ENCODE peak calls at places on chromosome 18, in nine cellular contexts. F is kidney; A is body of pancreas; M is cardiac fibroblast; L is left ventricle myocardium inferior; I is CD4-positive, alpha-beta T cell; Q is ovary; Y is left lung; V is neural crest cell. E is an unnamed sample.

GRCh38 chr18:5515007-5515744 is 28.6 kb downstream of the EPB41L3 start:
- DNase-seq in L (no peak), I (no peak), A (no peak), F (no peak), Q (no peak), M (no peak), Y (no peak), V (no peak), E (no peak)

GRCh38 chr18:2330764-2331163 is 240.5 kb downstream of the METTL4 start:
- DNase-seq in Y (no peak), I (no peak), F (no peak), M (no peak), V (no peak), L (no peak), Q (no peak), A (no peak), E (no peak)

GRCh38 chr18:48994044-48994651 is 43.4 kb upstream of the SMAD7 start:
- DNase-seq in F (peak), V (no peak), I (no peak), L (no peak), Y (peak), A (no peak), M (peak), Q (no peak), E (no peak)

GRCh38 chr18:79545255-79545654 is 134.3 kb upstream of the CTDP1 start:
- DNase-seq in A (no peak), V (no peak), L (no peak), I (no peak), Y (peak), Q (no peak), F (peak), M (no peak), E (no peak)

GRCh38 chr18:11654736-11655604 is 34.1 kb upstream of the GNAL start:
- DNase-seq in I (peak), Y (peak), M (peak), F (no peak), Q (peak), V (peak), A (peak), L (peak), E (peak)

GRCh38 chr18:48766025-48766424 is 184.7 kb downstream of the SMAD7 start:
- DNase-seq in Q (no peak), I (no peak), L (no peak), F (no peak), Y (no peak), M (peak), A (no peak), V (no peak), E (no peak)

GRCh38 chr18:28065793-28066186 is 111.1 kb downstream of the CDH2 start:
- DNase-seq in V (no peak), A (no peak), M (peak), I (no peak), L (no peak), Y (no peak), Q (no peak), F (no peak), E (no peak)

GRCh38 chr18:49608366-49608747 is 46.5 kb downstream of the LIPG start:
- DNase-seq in I (no peak), Q (no peak), L (no peak), F (no peak), A (no peak), V (no peak), Y (no peak), M (no peak), E (no peak)

GRCh38 chr18:32920796-32921787 is 148.3 kb upstream of the KLHL14 start:
- DNase-seq in Y (no peak), A (no peak), L (no peak), I (no peak), M (peak), Q (no peak), F (no peak), V (no peak), E (no peak)

GRCh38 chr18:57853864-57854263 is 50.7 kb upstream of the ATP8B1 start:
- DNase-seq in F (no peak), L (no peak), Y (no peak), V (no peak), I (no peak), M (no peak), Q (no peak), A (no peak), E (no peak)

GRCh38 chr18:61414116-61414515 is 80.9 kb downstream of the CDH20 start:
- DNase-seq in I (no peak), L (no peak), M (no peak), F (no peak), Y (no peak), V (no peak), A (no peak), Q (no peak), E (no peak)

GRCh38 chr18:41754332-41754731 is 200.7 kb upstream of the PIK3C3 start:
- DNase-seq in A (no peak), F (no peak), M (no peak), Q (no peak), Y (no peak), I (no peak), L (no peak), V (no peak), E (no peak)

GRCh38 chr18:61322265-61322873 is 10.9 kb upstream of the CDH20 start:
- DNase-seq in A (peak), Q (no peak), L (peak), Y (no peak), I (no peak), M (peak), V (peak), F (no peak), E (peak)

GRCh38 chr18:23156134-23156533 is 20.8 kb downstream of the CABLES1 start:
- DNase-seq in A (no peak), Y (no peak), M (no peak), Q (no peak), F (no peak), L (no peak), V (no peak), I (no peak), E (no peak)

GRCh38 chr18:48609820-48610815 is 71.3 kb downstream of the CTIF start:
- DNase-seq in V (no peak), L (no peak), A (no peak), Y (no peak), M (no peak), I (no peak), F (peak), Q (no peak), E (no peak)

GRCh38 chr18:74310411-74310810 is 5.2 kb upstream of the C18orf63 start:
- DNase-seq in A (no peak), V (no peak), Y (no peak), F (no peak), Q (no peak), L (no peak), I (no peak), M (peak), E (no peak)

GRCh38 chr18:74493689-74494088 is 2.5 kb upstream of the CNDP2 start:
- DNase-seq in M (peak), L (no peak), Y (no peak), F (no peak), Q (no peak), V (no peak), A (peak), I (peak), E (no peak)

GRCh38 chr18:48705531-48705930 is 166.7 kb downstream of the CTIF start:
- DNase-seq in M (no peak), A (no peak), I (no peak), Q (no peak), L (no peak), V (no peak), F (no peak), Y (no peak), E (no peak)

GRCh38 chr18:37524546-37525301 is 40.9 kb downstream of the CELF4 start:
- DNase-seq in Y (no peak), V (peak), A (no peak), L (no peak), M (no peak), Q (no peak), I (no peak), F (no peak), E (peak)

GRCh38 chr18:73924316-73924715 is 223.3 kb downstream of the FBXO15 start:
- DNase-seq in Q (no peak), L (no peak), V (no peak), A (no peak), I (no peak), M (no peak), Y (no peak), F (no peak), E (no peak)

GRCh38 chr18:10471574-10471973 is 17.1 kb downstream of the APCDD1 start:
- DNase-seq in Y (no peak), F (no peak), I (no peak), L (no peak), V (no peak), Q (no peak), A (no peak), M (no peak), E (no peak)

GRCh38 chr18:48410095-48410920 is 1.1 kb upstream of the ZBTB7C start:
- DNase-seq in V (peak), F (peak), I (peak), M (peak), A (peak), Q (peak), Y (peak), L (peak), E (peak)

GRCh38 chr18:55405655-55406373 is 182.2 kb downstream of the TCF4 start:
- DNase-seq in Y (peak), L (peak), A (peak), I (no peak), Q (peak), M (peak), V (no peak), F (no peak), E (no peak)

GRCh38 chr18:5415035-5415434 is 119.5 kb upstream of the ZBTB14 start:
- DNase-seq in I (no peak), A (no peak), F (no peak), Q (no peak), Y (no peak), L (no peak), V (no peak), M (no peak), E (no peak)

GRCh38 chr18:22322251-22322691 is 95.4 kb downstream of the CTAGE1 start:
- DNase-seq in V (no peak), I (no peak), Y (no peak), Q (peak), A (no peak), L (peak), M (peak), F (no peak), E (no peak)

GRCh38 chr18:3086865-3087264 is 73.9 kb upstream of the LPIN2 start:
- DNase-seq in Y (no peak), F (no peak), I (no peak), Q (no peak), V (no peak), M (no peak), L (no peak), A (no peak), E (no peak)

GRCh38 chr18:3257627-3258120 is 4.3 kb upstream of the MYL12B start:
- DNase-seq in M (no peak), A (no peak), L (no peak), I (no peak), Q (no peak), Y (no peak), F (no peak), V (no peak), E (no peak)

GRCh38 chr18:55706893-55707292 is 118.9 kb upstream of the TCF4 start:
- DNase-seq in Y (no peak), F (no peak), L (no peak), M (peak), I (no peak), A (no peak), Q (no peak), V (no peak), E (no peak)

GRCh38 chr18:78868330-78869316 is 111.0 kb upstream of the SALL3 start:
- DNase-seq in I (no peak), V (no peak), Y (no peak), M (no peak), A (no peak), L (no peak), F (no peak), Q (no peak), E (no peak)

GRCh38 chr18:25896178-25896780 is 194.1 kb downstream of the SS18 start:
- DNase-seq in M (peak), F (no peak), I (no peak), Y (no peak), V (peak), L (no peak), Q (peak), A (no peak), E (no peak)

GRCh38 chr18:8341481-8342230 is 267.6 kb upstream of the RAB12 start:
- DNase-seq in Q (no peak), I (no peak), M (peak), A (peak), L (no peak), Y (no peak), V (no peak), F (no peak), E (no peak)

GRCh38 chr18:74982946-74983635 is 225.8 kb downstream of the PTGR3 start:
- DNase-seq in I (no peak), Y (no peak), Q (no peak), L (no peak), V (no peak), A (no peak), F (no peak), M (no peak), E (no peak)

GRCh38 chr18:62361288-62361687 is 36.2 kb downstream of the TNFRSF11A start:
- DNase-seq in F (no peak), I (no peak), Y (no peak), V (no peak), L (no peak), A (no peak), Q (no peak), M (no peak), E (no peak)

GRCh38 chr18:58314284-58314683 is 270.3 kb downstream of the NEDD4L start:
- DNase-seq in M (peak), I (no peak), Y (peak), Q (peak), V (no peak), A (peak), L (no peak), F (no peak), E (no peak)

GRCh38 chr18:57705861-57706590 is 84.4 kb upstream of the NARS1 start:
- DNase-seq in V (no peak), Q (no peak), A (no peak), I (no peak), L (no peak), F (no peak), Y (no peak), M (no peak), E (no peak)

GRCh38 chr18:9365406-9365805 is 30.8 kb downstream of the TWSG1 start:
- DNase-seq in L (no peak), V (no peak), A (no peak), Q (no peak), M (peak), I (no peak), Y (no peak), F (no peak), E (no peak)

GRCh38 chr18:9361191-9361590 is 26.6 kb downstream of the TWSG1 start:
- DNase-seq in L (no peak), M (no peak), Q (no peak), A (no peak), F (no peak), V (no peak), Y (no peak), I (no peak), E (no peak)

GRCh38 chr18:9364242-9364641 is 29.7 kb downstream of the TWSG1 start:
- DNase-seq in L (no peak), V (no peak), Y (no peak), M (no peak), A (no peak), I (no peak), F (no peak), Q (no peak), E (no peak)

GRCh38 chr18:9362869-9363268 is 28.3 kb downstream of the TWSG1 start:
- DNase-seq in F (no peak), A (no peak), Y (no peak), L (no peak), M (no peak), Q (no peak), V (no peak), I (no peak), E (no peak)

GRCh38 chr18:9366126-9366714 is 31.6 kb downstream of the TWSG1 start:
- DNase-seq in I (no peak), Q (no peak), V (peak), M (peak), A (peak), Y (no peak), F (no peak), L (no peak), E (peak)
- TF ChIP-seq CTCF in I (no peak), Q (no peak), V (no peak), M (peak), A (peak), Y (no peak), F (peak), L (peak), E (peak)

DNA sequence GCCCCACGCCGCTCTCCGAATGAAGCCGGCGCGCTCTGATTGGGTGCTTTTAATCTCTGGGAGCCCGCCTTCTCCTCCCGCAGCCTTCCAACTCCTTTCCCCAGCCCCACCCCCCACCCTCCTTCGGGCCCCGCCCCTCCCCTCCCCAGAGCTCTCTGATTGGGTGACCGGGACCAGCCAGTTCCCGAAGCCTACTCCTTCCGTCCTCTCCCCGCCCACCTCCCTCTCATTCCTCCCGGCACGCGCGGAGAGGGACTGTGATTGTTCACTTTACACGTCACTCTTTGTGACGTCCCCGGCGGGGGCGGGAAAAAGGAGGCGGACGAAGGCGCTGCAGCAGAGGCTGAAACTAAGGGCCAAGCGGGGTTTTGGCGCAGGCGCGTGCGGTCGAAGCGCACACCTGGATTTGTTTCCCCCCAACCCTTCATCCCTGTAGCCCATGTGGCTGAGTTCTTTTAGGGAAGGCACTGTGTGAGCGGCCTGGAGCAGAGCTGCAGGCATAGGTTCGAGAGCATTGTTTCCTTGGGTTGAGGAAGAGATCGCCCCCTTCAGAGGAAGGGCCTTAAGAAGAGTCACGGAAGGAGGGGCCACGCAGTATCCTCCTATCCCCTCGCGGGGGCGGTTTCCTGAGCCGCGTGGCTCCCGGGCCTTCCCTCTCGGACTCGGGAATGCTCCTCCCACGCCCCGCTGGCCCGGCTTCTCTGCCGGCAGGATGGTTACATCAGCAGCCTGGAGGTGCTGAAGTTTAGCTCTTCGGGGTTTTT is at the start of gene MEX3C:
- DNase-seq in L (peak), I (peak), F (peak), Q (peak), Y (peak), A (peak), M (peak), V (peak), E (peak)
- TF ChIP-seq CTCF in L (peak), I (peak), F (peak), Q (peak), Y (no peak), A (peak), M (no peak), V (peak), E (peak)

DNA sequence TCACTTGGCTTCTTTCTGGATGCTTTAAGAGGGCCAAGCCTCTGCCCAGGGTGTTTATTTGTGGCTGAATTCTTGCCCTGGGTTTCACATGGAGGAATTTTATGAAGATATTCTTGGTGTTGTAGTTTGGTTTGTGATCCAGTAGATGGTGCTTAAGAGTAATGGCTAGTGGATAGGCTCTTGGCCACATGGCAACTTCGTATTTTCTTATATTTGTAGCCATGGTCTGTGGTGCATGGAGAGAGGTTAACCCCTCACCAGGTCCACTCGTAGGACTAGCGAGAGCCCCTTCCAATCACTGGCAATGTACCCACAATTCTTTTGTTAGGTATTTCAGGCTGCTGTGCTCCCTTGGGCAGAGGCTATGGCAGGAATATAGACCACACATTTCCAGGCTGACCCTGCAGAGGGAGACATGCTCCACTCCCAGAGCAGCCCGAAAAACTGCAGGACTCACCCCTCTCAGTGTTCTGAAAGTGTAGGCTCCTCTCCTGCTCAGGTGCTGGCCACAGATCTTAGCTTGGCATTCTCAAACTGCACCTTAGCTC is 582.1 kb upstream of the SETBP1 start:
- DNase-seq in I (no peak), A (no peak), Q (no peak), Y (no peak), F (no peak), V (no peak), L (no peak), M (peak), E (no peak)
- TF ChIP-seq CTCF in I (no peak), A (no peak), Q (no peak), Y (no peak), F (peak), V (peak), L (peak), M (peak), E (peak)

DNA sequence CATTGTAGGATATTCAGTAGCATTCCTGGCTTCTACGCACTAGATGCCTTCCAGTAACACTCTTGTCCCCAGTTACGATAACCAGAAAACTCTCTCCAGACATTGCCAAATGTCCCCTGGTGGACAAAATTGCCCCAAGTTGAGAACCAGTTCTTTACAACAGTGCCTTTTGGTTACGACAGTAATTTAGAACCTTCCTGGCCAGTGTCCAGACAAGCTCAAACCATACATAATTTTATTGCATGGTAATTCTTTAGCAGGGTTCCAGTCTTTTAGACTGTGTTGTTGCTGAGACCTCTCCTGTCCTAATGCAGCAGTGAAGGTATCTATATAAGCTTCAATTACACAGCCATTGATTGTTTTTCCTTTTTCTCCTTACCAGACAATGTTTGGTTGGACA is 20.2 kb downstream of the RNMT start:
- DNase-seq in V (no peak), L (no peak), I (no peak), M (no peak), Y (no peak), Q (no peak), F (no peak), A (no peak), E (no peak)
- TF ChIP-seq CTCF in V (no peak), L (peak), I (no peak), M (no peak), Y (no peak), Q (no peak), F (no peak), A (no peak), E (no peak)

DNA sequence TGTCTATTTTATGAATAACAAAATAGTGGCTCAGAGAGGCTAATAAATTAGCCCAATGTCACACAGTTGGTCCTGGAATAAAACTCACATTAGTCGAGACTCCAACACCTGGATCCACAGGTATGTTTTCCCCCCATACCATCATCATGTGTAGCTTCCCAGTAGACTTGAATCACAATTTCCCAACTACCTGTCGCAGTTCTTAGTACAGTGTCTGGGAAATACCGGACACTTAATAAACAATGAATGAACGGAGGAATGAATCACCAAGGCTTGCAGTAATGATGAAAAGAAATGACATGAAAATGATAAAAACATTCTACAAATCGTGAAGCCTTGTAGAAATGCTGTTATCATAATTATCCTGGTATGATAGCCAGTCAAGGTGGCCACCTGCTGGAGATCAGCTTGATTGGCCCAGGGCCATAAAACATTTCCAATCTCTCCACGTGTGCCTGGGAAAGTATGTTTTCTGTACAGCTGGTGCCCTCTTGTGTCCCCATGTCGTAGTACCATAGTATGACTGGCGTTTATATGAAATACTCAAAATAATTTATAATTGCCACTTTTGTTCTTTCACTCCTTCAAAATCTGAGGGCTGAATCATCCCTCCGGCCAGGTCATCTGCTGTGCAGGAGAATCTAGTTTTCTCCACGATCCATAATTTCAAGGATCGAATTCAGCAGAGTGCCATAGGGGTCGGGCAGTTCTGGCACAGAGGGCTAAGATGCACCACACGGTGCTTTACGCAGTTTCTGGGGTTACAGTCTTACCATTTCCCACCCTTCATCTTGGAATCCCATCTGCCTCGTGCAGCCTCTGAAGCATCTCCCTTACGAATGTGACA is 95.4 kb downstream of the LAMA1 start:
- DNase-seq in Y (no peak), I (no peak), Q (no peak), L (no peak), M (peak), A (peak), V (no peak), F (no peak), E (no peak)
- TF ChIP-seq CTCF in Y (peak), I (no peak), Q (no peak), L (peak), M (peak), A (peak), V (peak), F (peak), E (peak)

E was measured in progenitor cell of endocrine pancreas.